ENCODE peak calls at places on chromosome 15, in nine cellular contexts. A is stomach, V is cardiac muscle cell, P is Panc1, U is NB4, Y is thoracic aorta, B is Calu3, E is WTC11, Z is AG09309. Q is an unnamed sample.

GRCh38 chr15:25233766-25234350 is 205.0 kb downstream of the UBE3A start:
- DNase-seq in A (no peak), V (no peak), P (no peak), U (no peak), Y (no peak), B (no peak), E (no peak), Z (no peak), Q (no peak)

GRCh38 chr15:48381861-48382260 is 50.6 kb downstream of the DUT start:
- DNase-seq in A (no peak), V (no peak), P (no peak), U (no peak), Y (no peak), B (no peak), E (no peak), Z (no peak), Q (no peak)

GRCh38 chr15:66085128-66085527 is 168.4 kb downstream of the MEGF11 start:
- DNase-seq in A (no peak), V (no peak), P (no peak), U (peak; percentile 21), Y (no peak), B (peak; percentile 53), E (peak; percentile 61), Z (no peak), Q (no peak)

GRCh38 chr15:92886815-92887214 is 13.3 kb upstream of the CHD2 start:
- DNase-seq in A (no peak), V (no peak), P (no peak), U (no peak), Y (no peak), B (no peak), E (no peak), Z (no peak), Q (no peak)

GRCh38 chr15:87354661-87355410 is 901.7 kb downstream of the NTRK3 start:
- DNase-seq in A (no peak), V (no peak), P (no peak), U (no peak), Y (no peak), B (no peak), E (no peak), Z (peak; percentile 52), Q (no peak)

GRCh38 chr15:80999623-81000036 is 1.1 kb upstream of the TLNRD1 start:
- DNase-seq in A (peak; percentile 78), V (no peak), P (no peak), U (peak; percentile 44), Y (no peak), B (peak; percentile 80), E (no peak), Z (no peak), Q (no peak)

GRCh38 chr15:93037341-93038063 is 51.5 kb downstream of the RGMA start:
- DNase-seq in A (no peak), V (peak; percentile 25), P (no peak), U (peak; percentile 99), Y (no peak), B (no peak), E (peak; percentile 20), Z (no peak), Q (no peak)

GRCh38 chr15:52657338-52657737 is 21.9 kb downstream of the ATOSA start:
- DNase-seq in A (no peak), V (no peak), P (no peak), U (no peak), Y (no peak), B (no peak), E (no peak), Z (peak; percentile 61), Q (no peak)

GRCh38 chr15:76187151-76187550 is 124.1 kb downstream of the ETFA start:
- DNase-seq in A (no peak), V (no peak), P (no peak), U (no peak), Y (no peak), B (no peak), E (no peak), Z (no peak), Q (no peak)

GRCh38 chr15:76183906-76184639 is 124.3 kb downstream of the TMEM266 start:
- DNase-seq in A (no peak), V (no peak), P (no peak), U (no peak), Y (no peak), B (no peak), E (no peak), Z (no peak), Q (no peak)

GRCh38 chr15:76189106-76189505 is 122.2 kb downstream of the ETFA start:
- DNase-seq in A (no peak), V (no peak), P (no peak), U (no peak), Y (no peak), B (no peak), E (no peak), Z (no peak), Q (no peak)

GRCh38 chr15:76184640-76185020 is 124.8 kb downstream of the TMEM266 start:
- DNase-seq in A (no peak), V (no peak), P (no peak), U (no peak), Y (no peak), B (no peak), E (no peak), Z (no peak), Q (no peak)

DNA sequence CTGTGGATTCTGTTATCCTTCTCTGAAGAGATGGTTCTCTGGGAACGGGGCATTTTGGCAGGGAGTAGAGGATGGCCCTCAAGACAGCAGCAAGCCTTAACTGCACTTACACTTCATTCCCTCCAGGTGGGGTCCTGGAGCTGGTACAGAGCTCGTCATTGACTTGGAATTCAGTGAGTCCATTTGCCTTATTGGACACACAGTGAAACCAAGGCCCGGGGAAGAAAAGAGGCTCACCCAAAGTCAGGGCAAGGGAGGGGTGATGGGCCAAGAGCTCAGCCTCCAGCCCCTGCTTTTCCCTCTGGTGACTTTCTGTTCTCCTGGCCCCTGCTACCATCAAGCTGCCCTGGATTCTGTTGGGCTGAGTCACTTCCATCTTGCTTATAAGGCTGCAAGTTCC is 125.6 kb downstream of the ETFA start:
- DNase-seq in A (peak; percentile 49), V (peak; percentile 29), P (peak; percentile 38), U (peak; percentile 70), Y (no peak), B (peak; percentile 63), E (peak; percentile 55), Z (no peak), Q (no peak)
- TF ChIP-seq CTCF in A (peak; percentile 59), V (peak; percentile 72), P (no peak), U (peak; percentile 75), Y (peak; percentile 36), B (peak; percentile 77), E (peak; percentile 71), Z (peak; percentile 68), Q (no peak)

GRCh38 chr15:82649226-82649999 is 2.2 kb upstream of the CPEB1 start:
- DNase-seq in A (no peak), V (no peak), P (no peak), U (no peak), Y (no peak), B (no peak), E (no peak), Z (no peak), Q (no peak)

GRCh38 chr15:82650046-82650670 is 3.0 kb upstream of the CPEB1 start:
- DNase-seq in A (no peak), V (no peak), P (no peak), U (no peak), Y (no peak), B (no peak), E (no peak), Z (no peak), Q (no peak)

GRCh38 chr15:82647045-82647834 is at the start of gene CPEB1:
- DNase-seq in A (no peak), V (peak; percentile 45), P (no peak), U (no peak), Y (no peak), B (peak; percentile 62), E (peak; percentile 49), Z (no peak), Q (peak; percentile 28)

GRCh38 chr15:82647835-82648256 is 683 bp upstream of the CPEB1 start:
- DNase-seq in A (no peak), V (peak; percentile 46), P (no peak), U (no peak), Y (no peak), B (peak; percentile 48), E (peak; percentile 68), Z (no peak), Q (no peak)

DNA sequence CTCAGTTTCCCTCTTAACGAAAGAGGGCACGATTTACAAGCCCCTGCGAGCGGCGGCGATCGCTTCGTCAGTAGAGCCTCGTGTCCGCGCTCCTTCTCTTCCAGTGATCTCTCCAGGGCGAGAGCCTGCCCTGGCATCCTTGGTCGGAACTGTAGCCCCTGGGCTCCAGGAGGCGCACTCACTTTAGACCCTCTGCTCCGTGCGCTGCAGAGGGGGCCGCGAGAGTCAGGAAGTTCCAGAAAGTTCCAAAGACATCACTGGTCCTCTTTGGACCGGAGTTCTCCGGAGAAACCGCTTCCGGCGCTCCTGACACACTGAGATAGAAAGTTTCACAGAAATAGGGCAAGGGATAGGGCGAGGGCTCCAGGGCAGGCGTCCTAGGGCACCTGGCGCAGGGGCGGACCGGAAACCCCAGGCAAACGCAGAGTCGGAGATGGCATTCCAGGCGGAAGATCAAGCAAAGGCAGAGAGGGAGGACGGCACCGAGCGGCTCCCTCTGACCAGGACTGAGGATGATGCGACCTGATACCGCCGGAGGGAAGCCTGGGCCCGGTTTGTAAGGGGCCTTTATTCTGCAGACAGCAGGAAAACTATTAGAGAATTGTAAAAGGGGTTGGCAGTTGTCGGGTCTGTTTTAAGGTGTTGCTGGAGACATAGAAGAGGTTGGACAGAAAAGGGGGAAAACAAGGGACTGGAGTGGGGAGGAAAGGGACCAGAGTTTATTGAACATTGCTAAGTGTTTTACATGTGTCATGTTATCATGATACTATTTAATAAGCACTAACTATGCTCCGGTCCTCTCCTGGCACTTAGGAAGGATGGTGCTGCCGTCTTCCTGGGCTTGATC is 1.3 kb upstream of the CPEB1 start:
- DNase-seq in A (no peak), V (peak; percentile 30), P (no peak), U (no peak), Y (no peak), B (no peak), E (peak; percentile 58), Z (no peak), Q (no peak)
- TF ChIP-seq CTCF in A (no peak), V (no peak), P (no peak), U (no peak), Y (no peak), B (no peak), E (no peak), Z (no peak), Q (no peak)

DNA sequence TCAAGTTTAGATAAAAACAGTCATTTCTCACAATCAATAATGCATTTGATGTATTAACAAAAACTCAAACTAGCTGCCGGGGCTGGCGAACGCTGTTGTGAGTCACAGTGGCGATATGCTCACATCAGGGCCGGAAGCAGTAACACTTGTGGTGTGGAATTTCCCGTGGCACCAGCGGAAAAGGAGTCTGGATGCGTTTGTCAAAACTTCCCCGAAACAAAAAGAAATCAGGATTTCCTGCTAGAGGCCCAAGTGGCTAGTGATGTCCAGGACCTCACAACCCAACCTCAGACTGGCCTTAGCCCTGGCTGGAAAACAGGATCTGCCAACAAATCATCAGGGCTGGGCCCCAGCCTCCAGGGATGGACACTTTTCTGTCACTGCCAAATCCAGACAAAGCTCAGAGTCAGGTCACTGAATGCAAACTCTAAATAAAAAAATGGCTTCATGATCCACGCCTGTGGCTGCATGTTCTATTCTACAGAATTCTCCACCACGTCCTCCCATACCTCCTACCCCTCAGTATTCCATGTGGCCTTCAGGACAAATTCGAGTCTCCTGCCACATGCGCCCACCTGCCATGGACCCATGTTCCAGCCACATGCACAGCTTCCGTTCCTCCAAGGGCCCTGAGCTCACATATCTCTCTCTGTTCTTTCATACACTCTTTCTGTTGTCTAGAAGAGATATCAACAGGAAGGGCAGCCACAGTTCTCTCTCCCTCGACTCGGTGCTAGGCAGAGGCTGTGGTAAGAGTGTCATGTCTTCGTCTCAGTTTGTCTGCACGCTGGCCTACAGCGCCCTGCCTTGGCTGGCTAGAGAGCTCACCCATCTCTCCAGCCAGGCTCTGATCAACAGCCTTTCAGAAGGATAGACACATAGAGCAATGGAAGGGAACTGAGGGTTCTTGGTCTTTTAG is 35.4 kb downstream of the EHD4 start:
- DNase-seq in A (peak; percentile 48), V (no peak), P (no peak), U (no peak), Y (no peak), B (no peak), E (no peak), Z (no peak), Q (no peak)
- TF ChIP-seq CTCF in A (no peak), V (no peak), P (no peak), U (no peak), Y (no peak), B (no peak), E (no peak), Z (no peak), Q (no peak)

GRCh38 chr15:71385026-71385425 is 269.8 kb downstream of the THSD4 start:
- DNase-seq in A (no peak), V (no peak), P (no peak), U (no peak), Y (no peak), B (no peak), E (no peak), Z (no peak), Q (no peak)

GRCh38 chr15:71385469-71385868 is 270.2 kb downstream of the THSD4 start:
- DNase-seq in A (no peak), V (no peak), P (no peak), U (no peak), Y (no peak), B (no peak), E (no peak), Z (no peak), Q (no peak)

GRCh38 chr15:71387825-71388224 is 272.6 kb downstream of the THSD4 start:
- DNase-seq in A (no peak), V (no peak), P (no peak), U (no peak), Y (no peak), B (no peak), E (no peak), Z (no peak), Q (no peak)

GRCh38 chr15:71386005-71386404 is 270.7 kb downstream of the THSD4 start:
- DNase-seq in A (no peak), V (no peak), P (no peak), U (no peak), Y (no peak), B (no peak), E (no peak), Z (no peak), Q (no peak)

DNA sequence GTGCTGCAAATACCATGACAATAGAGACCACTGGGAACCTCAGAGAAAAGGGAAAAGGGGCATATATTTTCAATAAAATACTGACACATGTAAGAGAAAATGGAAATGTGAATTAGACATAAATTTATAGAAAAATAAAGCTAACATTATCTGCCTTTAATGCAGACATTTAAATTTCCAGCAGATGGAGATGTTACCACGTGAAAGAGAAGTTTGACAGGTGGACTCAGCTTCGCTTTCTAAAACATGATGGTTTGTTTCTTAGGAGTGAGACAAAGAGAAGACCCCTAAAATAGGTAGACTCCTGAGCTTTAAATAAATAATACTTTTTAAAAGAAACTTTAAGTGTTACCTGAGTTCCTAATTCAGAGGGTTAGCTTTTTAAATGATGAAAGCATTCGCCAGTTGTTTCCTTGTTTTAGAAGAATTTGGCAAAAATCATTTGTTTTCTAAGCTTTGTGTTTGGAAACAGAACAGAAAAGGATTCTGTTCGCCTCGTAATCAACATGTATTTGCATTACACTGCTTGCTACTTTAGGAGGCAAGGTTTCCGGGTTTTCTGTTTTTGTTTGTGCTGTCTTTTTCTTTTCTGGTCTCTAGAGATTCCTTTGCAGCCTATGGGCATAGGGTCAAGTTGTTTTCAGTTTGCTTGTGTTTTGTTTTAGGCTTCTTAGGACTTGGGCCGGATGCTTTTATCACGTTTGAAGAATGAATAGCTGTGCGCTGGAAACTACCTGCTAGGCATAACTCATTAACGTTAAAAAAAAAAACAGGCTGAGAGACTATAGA is 271.4 kb downstream of the THSD4 start:
- DNase-seq in A (no peak), V (peak; percentile 22), P (no peak), U (peak; percentile 10), Y (no peak), B (no peak), E (no peak), Z (no peak), Q (no peak)
- TF ChIP-seq CTCF in A (peak; percentile 51), V (peak; percentile 28), P (peak; percentile 29), U (no peak), Y (peak; percentile 71), B (peak; percentile 36), E (no peak), Z (peak; percentile 22), Q (no peak)